ENCODE peak calls at places on chromosomes 5 and 9, in nine cellular contexts. A is heart right ventricle; M is RWPE2; X is HCT116; Q is tibial artery; N is body of pancreas; F is breast epithelium; E is CD8-positive, alpha-beta T cell; G is stomach. K is an unnamed sample.
A peak's percentile ranks its signal among the peaks of the same experiment; 100 is the strongest.

GRCh38 chr9:18346761-18347160 is 127.2 kb upstream of the ADAMTSL1 start:
- DNase-seq in G (no peak), N (no peak), A (no peak), Q (no peak), M (no peak), E (no peak), X (no peak), F (no peak), K (no peak)

GRCh38 chr5:36978196-36978595 is 101.6 kb downstream of the NIPBL start:
- DNase-seq in A (no peak), X (no peak), M (no peak), Q (no peak), G (no peak), N (no peak), F (no peak), E (no peak), K (no peak)

GRCh38 chr5:136043551-136043950 is 14.8 kb downstream of the TGFBI start:
- DNase-seq in X (no peak), N (no peak), Q (peak; percentile 39), M (no peak), G (no peak), E (no peak), A (no peak), F (no peak), K (no peak)

GRCh38 chr5:37575541-37576489 is 196.7 kb downstream of the WDR70 start:
- DNase-seq in X (no peak), E (no peak), Q (no peak), A (no peak), N (peak; percentile 10), G (no peak), F (no peak), M (no peak), K (no peak)

GRCh38 chr9:93186151-93186715 is 2.3 kb downstream of the WNK2 start:
- DNase-seq in A (no peak), G (no peak), Q (no peak), X (no peak), E (no peak), M (no peak), N (peak; percentile 32), F (no peak), K (no peak)

GRCh38 chr5:172985596-172985995 is 2.0 kb downstream of the ATP6V0E1 start:
- DNase-seq in G (no peak), A (no peak), N (no peak), Q (no peak), F (no peak), X (no peak), M (no peak), E (no peak), K (no peak)

GRCh38 chr9:14741369-14741768 is 18.8 kb upstream of the CER1 start:
- DNase-seq in N (no peak), M (no peak), E (no peak), F (no peak), X (no peak), A (no peak), Q (no peak), G (no peak), K (no peak)

GRCh38 chr5:122220498-122220897 is 91.2 kb downstream of the ZNF474 start:
- DNase-seq in A (peak; percentile 9), Q (no peak), M (no peak), N (no peak), F (no peak), E (no peak), G (no peak), X (no peak), K (no peak)

GRCh38 chr5:149358294-149358651 is 427 bp downstream of the PCYOX1L start:
- DNase-seq in E (peak; percentile 30), F (no peak), X (no peak), N (peak; percentile 51), A (peak; percentile 41), M (no peak), G (peak; percentile 35), Q (peak; percentile 77), K (peak; percentile 14)

GRCh38 chr9:73239868-73240267 is 88.2 kb downstream of the ANXA1 start:
- DNase-seq in M (no peak), F (no peak), G (no peak), N (no peak), A (no peak), X (no peak), Q (no peak), E (no peak), K (no peak)

GRCh38 chr9:107119735-107120134 is 163.3 kb upstream of the RAD23B start:
- DNase-seq in G (no peak), A (no peak), E (no peak), F (no peak), N (no peak), Q (no peak), M (no peak), X (no peak), K (no peak)

GRCh38 chr9:31304576-31304975 is 1079.9 kb upstream of the ACO1 start:
- DNase-seq in M (no peak), Q (no peak), A (no peak), F (no peak), E (no peak), X (peak; percentile 23), N (no peak), G (no peak), K (no peak)

GRCh38 chr9:12739014-12739413 is 35.8 kb upstream of the LURAP1L start:
- DNase-seq in G (no peak), M (no peak), N (no peak), F (no peak), E (no peak), X (no peak), Q (no peak), A (no peak), K (no peak)

GRCh38 chr5:134227259-134227658 is 1.4 kb upstream of the PPP2CA start:
- DNase-seq in M (no peak), N (no peak), X (no peak), G (no peak), A (peak; percentile 43), F (no peak), Q (no peak), E (no peak), K (no peak)

GRCh38 chr5:15376803-15377202 is 123.2 kb upstream of the FBXL7 start:
- DNase-seq in M (no peak), G (no peak), X (no peak), N (no peak), Q (no peak), E (no peak), F (no peak), A (no peak), K (no peak)

GRCh38 chr5:9496801-9497200 is 49.1 kb downstream of the SEMA5A start:
- DNase-seq in Q (no peak), G (no peak), E (no peak), F (no peak), M (no peak), X (no peak), A (no peak), N (no peak), K (no peak)

GRCh38 chr9:85114799-85115198 is 445.3 kb downstream of the NTRK2 start:
- DNase-seq in N (no peak), M (no peak), A (no peak), Q (no peak), E (no peak), F (no peak), G (no peak), X (no peak), K (no peak)

DNA sequence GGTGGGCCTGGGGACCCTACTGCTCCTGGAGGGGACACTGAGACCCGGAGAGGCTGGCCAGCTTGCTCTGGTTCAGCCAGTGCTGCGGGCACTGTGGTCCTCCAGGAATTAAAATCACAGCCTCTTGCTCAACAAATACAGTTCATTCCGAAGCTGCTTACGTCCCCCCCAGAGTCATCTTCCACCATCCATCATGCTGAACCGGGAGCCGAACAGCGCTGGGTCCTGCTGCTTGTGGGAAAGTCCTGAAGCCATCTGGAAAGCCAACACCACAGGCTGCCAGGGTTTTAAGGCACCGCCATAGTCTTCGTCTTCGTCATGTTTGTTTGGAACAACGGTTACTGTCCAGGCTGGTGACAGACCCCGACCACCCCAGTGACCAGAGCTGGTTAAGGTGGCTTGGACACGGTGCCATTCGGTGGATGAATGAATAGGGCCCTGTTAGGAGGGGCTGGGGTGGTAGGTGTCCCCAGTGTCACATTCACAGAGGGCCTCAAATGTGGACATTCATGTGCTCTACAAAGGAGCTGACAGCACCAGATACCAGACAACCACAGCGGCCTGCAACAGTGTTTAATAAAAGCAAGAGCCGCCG is 81.6 kb upstream of the PHYKPL start:
- DNase-seq in E (no peak), Q (no peak), X (no peak), G (no peak), F (no peak), N (no peak), M (peak; percentile 43), A (no peak), K (no peak)
- TF ChIP-seq CTCF in E (no peak), Q (no peak), X (no peak), G (no peak), F (no peak), N (no peak), M (no peak), A (no peak), K (no peak)

DNA sequence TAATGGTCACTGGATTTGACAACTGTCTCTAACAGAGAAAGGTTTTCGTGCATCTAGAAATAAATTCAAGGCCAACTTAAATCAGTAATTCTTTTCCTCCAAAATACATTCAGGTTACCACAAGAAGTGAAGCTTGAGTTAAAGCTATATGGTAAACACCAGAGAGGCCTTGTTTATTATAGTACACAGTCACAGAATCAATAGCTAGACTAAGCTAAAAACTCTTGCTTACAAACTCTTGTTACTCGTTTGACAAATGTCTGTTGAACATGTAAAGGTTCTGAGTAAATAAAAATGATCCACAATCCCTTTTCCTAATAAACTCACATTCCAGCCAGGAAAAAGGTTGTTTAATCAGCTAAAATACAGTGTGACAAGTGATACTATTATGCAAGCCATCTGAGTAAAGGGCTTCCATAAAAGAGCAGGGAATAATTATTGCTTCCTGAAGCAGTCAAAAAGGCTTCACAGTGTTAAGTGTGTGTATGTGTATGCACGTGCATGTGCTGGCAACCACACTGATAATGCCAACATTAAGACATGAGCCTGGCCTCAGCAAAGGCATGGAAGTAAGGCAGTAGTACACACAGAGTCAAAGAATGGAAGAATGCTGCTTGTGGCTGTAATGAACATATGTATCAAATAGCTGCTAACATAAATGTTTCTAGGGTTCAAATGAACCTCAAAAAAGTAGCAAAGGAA is 12.8 kb downstream of the PTAR1 start:
- DNase-seq in E (no peak), M (no peak), F (no peak), X (no peak), Q (no peak), G (no peak), A (no peak), N (no peak), K (no peak)
- H3K27ac ChIP-seq in E (no peak overlapping the region), M (no peak overlapping the region), F (no peak overlapping the region), X (no peak overlapping the region), Q (no peak overlapping the region), G (no peak overlapping the region), A (no peak overlapping the region), N (peak overlapping the region; percentile 17), K (no peak overlapping the region)

DNA sequence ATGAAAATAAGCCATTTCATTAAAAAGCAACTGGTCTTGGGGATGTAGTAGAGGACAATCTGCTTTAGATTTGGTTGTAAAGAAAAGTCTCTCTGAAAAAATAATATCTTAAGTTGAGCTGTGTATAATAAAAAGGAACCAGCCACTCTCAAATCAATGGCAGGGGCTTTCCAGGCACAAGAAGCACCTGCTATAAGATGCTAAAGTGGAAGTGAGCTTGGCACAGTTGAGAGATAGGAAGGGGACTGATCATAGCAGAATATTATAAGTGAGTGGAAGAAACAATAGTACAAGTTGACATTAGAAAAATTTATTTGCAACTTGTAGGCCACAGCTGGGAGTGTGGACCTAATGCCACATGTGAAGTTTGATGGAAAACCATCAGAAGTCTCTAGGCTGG is 28.1 kb upstream of the SPINK5 start:
- DNase-seq in F (no peak), X (no peak), E (no peak), G (no peak), A (no peak), Q (no peak), N (no peak), M (no peak), K (no peak)
- TF ChIP-seq CTCF in F (no peak), X (no peak), E (no peak), G (no peak), A (no peak), Q (no peak), N (no peak), M (no peak), K (no peak)

GRCh38 chr5:76918539-76918938 is 34.3 kb upstream of the CRHBP start:
- DNase-seq in X (no peak), Q (no peak), N (no peak), M (no peak), G (no peak), A (no peak), E (no peak), F (no peak), K (no peak)
- H3K27ac ChIP-seq in X (no peak overlapping the region), Q (no peak overlapping the region), N (no peak overlapping the region), M (no peak overlapping the region), G (no peak overlapping the region), A (no peak overlapping the region), E (no peak overlapping the region), F (no peak overlapping the region), K (no peak overlapping the region)